ENCODE peak calls at places on chromosomes 1 and 21, in four cellular contexts. R is transverse colon; X is stimulated activated CD4-positive, alpha-beta T cell treated with anti-CD3 and anti-CD28 coated beads, Interleukin-1b, Interleukin-23, amount 100 ng/mL, for 48 hours; K is T-helper 9 cell. H is an unnamed sample.

GRCh38 chr1:38046884-38047602 is 450 bp upstream of the POU3F1 start:
- DNase-seq in R (peak), X (peak), K (peak), H (peak)

GRCh38 chr1:16015491-16015890 is 2.4 kb downstream of the HSPB7 start:
- DNase-seq in R (no peak), X (no peak), K (no peak), H (no peak)

GRCh38 chr1:224675589-224675988 is 59.5 kb downstream of the CNIH3 start:
- DNase-seq in R (no peak), X (no peak), K (no peak), H (peak)

GRCh38 chr1:217109928-217110327 is 386.7 kb upstream of the ESRRG start:
- DNase-seq in R (no peak), X (no peak), K (no peak), H (no peak)

GRCh38 chr1:3034728-3035610 is 13.7 kb downstream of the ACTRT2 start:
- DNase-seq in R (no peak), X (no peak), K (no peak), H (no peak)

GRCh38 chr1:78836736-78837135 is 169.8 kb downstream of the ADGRL4 start:
- DNase-seq in R (no peak), X (no peak), K (no peak), H (no peak)

GRCh38 chr1:156493154-156493631 is 7.4 kb downstream of the MEF2D start:
- DNase-seq in R (peak), X (no peak), K (no peak), H (no peak)

GRCh38 chr1:94101613-94101940 is 19.4 kb downstream of the ABCA4 start:
- DNase-seq in R (no peak), X (no peak), K (no peak), H (no peak)

GRCh38 chr1:183069562-183070216 is 46.5 kb downstream of the LAMC1 start:
- DNase-seq in R (no peak), X (no peak), K (no peak), H (no peak)

GRCh38 chr1:74402873-74403272 is 109.5 kb downstream of the LRRC53 start:
- DNase-seq in R (no peak), X (no peak), K (no peak), H (no peak)

GRCh38 chr1:150272379-150272840 is at the start of gene C1orf54:
- DNase-seq in R (peak), X (no peak), K (no peak), H (no peak)

GRCh38 chr1:150152772-150153461 is 3.2 kb downstream of the PLEKHO1 start:
- DNase-seq in R (no peak), X (no peak), K (no peak), H (no peak)

GRCh38 chr1:223683586-223684487 is 18.3 kb upstream of the CAPN8 start:
- DNase-seq in R (peak), X (peak), K (peak), H (no peak)

GRCh38 chr21:43864313-43864805 is 664 bp upstream of the AGPAT3 start:
- DNase-seq in R (peak), X (peak), K (peak), H (peak)

GRCh38 chr1:230568008-230568407 is 74.3 kb upstream of the COG2 start:
- DNase-seq in R (peak), X (peak), K (no peak), H (no peak)

GRCh38 chr1:110293601-110294104 is 45.5 kb upstream of the RBM15 start:
- DNase-seq in R (no peak), X (no peak), K (no peak), H (no peak)